ENCODE peak calls at places on chromosomes 2 and 18, in nine cellular contexts. One of them, this sample, is unnamed.
A peak's percentile ranks its signal among the peaks of the same experiment; 100 is the strongest.

GRCh38 chr2:190863946-190864345 is 16.7 kb upstream of the GLS start:
- DNase-seq in Right ventricle myocardium superior: peak; percentile 43
- DNase-seq in GM19239: no peak
- DNase-seq in Daoy: no peak
- DNase-seq in left lung: no peak
- DNase-seq in kidney tubule cell: no peak
- DNase-seq in NCI-H2081: peak; percentile 64
- DNase-seq in M059J: no peak
- DNase-seq in MG63: no peak
- DNase-seq in this sample: no peak

GRCh38 chr2:46131-46470 is 204 bp downstream of the FAM110C start:
- DNase-seq in M059J: no peak
- DNase-seq in kidney tubule cell: no peak
- DNase-seq in GM19239: no peak
- DNase-seq in left lung: no peak
- DNase-seq in Right ventricle myocardium superior: no peak
- DNase-seq in Daoy: no peak
- DNase-seq in NCI-H2081: no peak
- DNase-seq in MG63: no peak
- DNase-seq in this sample: no peak

GRCh38 chr2:206092297-206092696 is 6.3 kb upstream of the INO80D start:
- DNase-seq in NCI-H2081: no peak
- DNase-seq in Right ventricle myocardium superior: no peak
- DNase-seq in kidney tubule cell: no peak
- DNase-seq in left lung: no peak
- DNase-seq in GM19239: no peak
- DNase-seq in Daoy: no peak
- DNase-seq in M059J: no peak
- DNase-seq in MG63: no peak
- DNase-seq in this sample: no peak

GRCh38 chr2:6824962-6825361 is 40.7 kb downstream of the CMPK2 start:
- DNase-seq in left lung: no peak
- DNase-seq in Right ventricle myocardium superior: no peak
- DNase-seq in M059J: peak; percentile 75
- DNase-seq in Daoy: no peak
- DNase-seq in GM19239: no peak
- DNase-seq in kidney tubule cell: peak; percentile 50
- DNase-seq in MG63: no peak
- DNase-seq in NCI-H2081: no peak
- DNase-seq in this sample: no peak

GRCh38 chr2:113081458-113082210 is 13.9 kb downstream of the IL1F10 start:
- DNase-seq in NCI-H2081: no peak
- DNase-seq in MG63: no peak
- DNase-seq in Daoy: no peak
- DNase-seq in GM19239: no peak
- DNase-seq in Right ventricle myocardium superior: no peak
- DNase-seq in kidney tubule cell: no peak
- DNase-seq in left lung: no peak
- DNase-seq in M059J: no peak
- DNase-seq in this sample: no peak

GRCh38 chr2:130327703-130328527 is 14.8 kb upstream of the IMP4 start:
- DNase-seq in left lung: peak; percentile 75
- DNase-seq in MG63: peak; percentile 73
- DNase-seq in Daoy: peak; percentile 88
- DNase-seq in NCI-H2081: no peak
- DNase-seq in Right ventricle myocardium superior: no peak
- DNase-seq in M059J: peak; percentile 80
- DNase-seq in GM19239: no peak
- DNase-seq in kidney tubule cell: peak; percentile 64
- DNase-seq in this sample: no peak

GRCh38 chr2:96321230-96322103 is 3.6 kb upstream of the ITPRIPL1 start:
- DNase-seq in MG63: peak; percentile 59
- DNase-seq in NCI-H2081: peak; percentile 67
- DNase-seq in GM19239: peak; percentile 78
- DNase-seq in left lung: peak; percentile 88
- DNase-seq in M059J: peak; percentile 43
- DNase-seq in kidney tubule cell: peak; percentile 18
- DNase-seq in Right ventricle myocardium superior: peak; percentile 71
- DNase-seq in Daoy: peak; percentile 57
- DNase-seq in this sample: peak; percentile 34

GRCh38 chr2:207163053-207163814 is 2.5 kb downstream of the KLF7 start:
- DNase-seq in GM19239: no peak
- DNase-seq in Right ventricle myocardium superior: no peak
- DNase-seq in MG63: peak; percentile 82
- DNase-seq in Daoy: peak; percentile 81
- DNase-seq in M059J: peak; percentile 95
- DNase-seq in kidney tubule cell: peak; percentile 98
- DNase-seq in NCI-H2081: no peak
- DNase-seq in left lung: no peak
- DNase-seq in this sample: peak; percentile 35

GRCh38 chr18:23658296-23658695 is 4.4 kb downstream of the ANKRD29 start:
- DNase-seq in M059J: peak; percentile 27
- DNase-seq in Right ventricle myocardium superior: no peak
- DNase-seq in left lung: no peak
- DNase-seq in kidney tubule cell: no peak
- DNase-seq in Daoy: no peak
- DNase-seq in MG63: no peak
- DNase-seq in GM19239: no peak
- DNase-seq in NCI-H2081: no peak
- DNase-seq in this sample: no peak

GRCh38 chr2:131966256-131966655 is 195.5 kb downstream of the ANKRD30BL start:
- DNase-seq in GM19239: no peak
- DNase-seq in Right ventricle myocardium superior: peak; percentile 26
- DNase-seq in M059J: no peak
- DNase-seq in NCI-H2081: no peak
- DNase-seq in Daoy: no peak
- DNase-seq in MG63: no peak
- DNase-seq in kidney tubule cell: no peak
- DNase-seq in left lung: peak; percentile 66
- DNase-seq in this sample: no peak

GRCh38 chr18:45589559-45590041 is 25.7 kb upstream of the SLC14A2 start:
- DNase-seq in kidney tubule cell: no peak
- DNase-seq in MG63: peak; percentile 83
- DNase-seq in Daoy: peak; percentile 83
- DNase-seq in NCI-H2081: no peak
- DNase-seq in left lung: no peak
- DNase-seq in GM19239: no peak
- DNase-seq in M059J: peak; percentile 89
- DNase-seq in Right ventricle myocardium superior: peak; percentile 53
- DNase-seq in this sample: no peak

GRCh38 chr2:118133916-118134315 is 45.6 kb downstream of the INSIG2 start:
- DNase-seq in Daoy: no peak
- DNase-seq in kidney tubule cell: peak; percentile 64
- DNase-seq in MG63: no peak
- DNase-seq in NCI-H2081: no peak
- DNase-seq in left lung: no peak
- DNase-seq in Right ventricle myocardium superior: no peak
- DNase-seq in GM19239: no peak
- DNase-seq in M059J: no peak
- DNase-seq in this sample: no peak

GRCh38 chr2:104862061-104862941 is 8.4 kb downstream of the POU3F3 start:
- DNase-seq in kidney tubule cell: peak; percentile 95
- DNase-seq in M059J: no peak
- DNase-seq in NCI-H2081: no peak
- DNase-seq in Daoy: peak; percentile 68
- DNase-seq in left lung: peak; percentile 65
- DNase-seq in GM19239: no peak
- DNase-seq in MG63: no peak
- DNase-seq in Right ventricle myocardium superior: no peak
- DNase-seq in this sample: no peak

GRCh38 chr18:35605686-35606417 is 24.3 kb downstream of the GALNT1 start:
- DNase-seq in Right ventricle myocardium superior: no peak
- DNase-seq in Daoy: peak; percentile 35
- DNase-seq in M059J: no peak
- DNase-seq in kidney tubule cell: peak; percentile 27
- DNase-seq in GM19239: no peak
- DNase-seq in left lung: no peak
- DNase-seq in NCI-H2081: no peak
- DNase-seq in MG63: no peak
- DNase-seq in this sample: no peak

GRCh38 chr2:5914831-5915611 is 222.8 kb downstream of the SOX11 start:
- DNase-seq in M059J: no peak
- DNase-seq in Right ventricle myocardium superior: peak; percentile 49
- DNase-seq in MG63: peak; percentile 91
- DNase-seq in kidney tubule cell: peak; percentile 87
- DNase-seq in NCI-H2081: no peak
- DNase-seq in left lung: no peak
- DNase-seq in GM19239: no peak
- DNase-seq in Daoy: peak; percentile 87
- DNase-seq in this sample: no peak

GRCh38 chr18:57048351-57048750 is 98.5 kb upstream of the BOD1L2 start:
- DNase-seq in GM19239: no peak
- DNase-seq in Right ventricle myocardium superior: no peak
- DNase-seq in M059J: no peak
- DNase-seq in left lung: no peak
- DNase-seq in Daoy: no peak
- DNase-seq in NCI-H2081: no peak
- DNase-seq in MG63: no peak
- DNase-seq in kidney tubule cell: no peak
- DNase-seq in this sample: no peak

GRCh38 chr2:167637726-167638125 is 609.7 kb downstream of the STK39 start:
- DNase-seq in kidney tubule cell: no peak
- DNase-seq in GM19239: no peak
- DNase-seq in NCI-H2081: no peak
- DNase-seq in left lung: no peak
- DNase-seq in Daoy: no peak
- DNase-seq in M059J: no peak
- DNase-seq in MG63: no peak
- DNase-seq in Right ventricle myocardium superior: no peak
- DNase-seq in this sample: no peak

GRCh38 chr18:46260016-46260878 is 156.1 kb downstream of the HAUS1 start:
- DNase-seq in kidney tubule cell: peak; percentile 97
- DNase-seq in MG63: no peak
- DNase-seq in Daoy: no peak
- DNase-seq in Right ventricle myocardium superior: no peak
- DNase-seq in NCI-H2081: no peak
- DNase-seq in M059J: peak; percentile 95
- DNase-seq in left lung: no peak
- DNase-seq in GM19239: no peak
- DNase-seq in this sample: no peak

GRCh38 chr2:43199492-43200481 is 26.6 kb downstream of the ZFP36L2 start:
- DNase-seq in NCI-H2081: no peak
- DNase-seq in Daoy: peak; percentile 80
- DNase-seq in MG63: no peak
- DNase-seq in kidney tubule cell: peak; percentile 94
- DNase-seq in Right ventricle myocardium superior: no peak
- DNase-seq in left lung: peak; percentile 75
- DNase-seq in M059J: peak; percentile 54
- DNase-seq in GM19239: no peak
- DNase-seq in this sample: no peak